ENCODE peak calls at places on chromosomes 1 and 21, in eight cellular contexts. M is ovary, O is psoas muscle, A is aorta, U is thoracic aorta, N is HL-60, S is RWPE1, Q is left ventricle myocardium inferior. Z is an unnamed sample.

GRCh38 chr1:179369751-179370341 is 4.1 kb downstream of the AXDND1 start:
- DNase-seq in A (no peak), M (no peak), S (peak; percentile 70), O (no peak), Q (no peak), N (peak; percentile 45), U (no peak), Z (no peak)

GRCh38 chr1:63663873-63664272 is 70.7 kb downstream of the PGM1 start:
- DNase-seq in N (no peak), A (no peak), Q (no peak), M (no peak), O (no peak), U (no peak), S (no peak), Z (no peak)

GRCh38 chr1:9473032-9473792 is 66.1 kb upstream of the SLC25A33 start:
- DNase-seq in M (no peak), O (peak; percentile 92), Q (peak; percentile 72), N (no peak), U (peak; percentile 23), S (peak; percentile 98), A (peak; percentile 88), Z (peak; percentile 81)

GRCh38 chr1:214967865-214968575 is 114.5 kb upstream of the KCNK2 start:
- DNase-seq in S (no peak), U (no peak), A (no peak), O (no peak), N (no peak), Q (no peak), M (no peak), Z (no peak)

GRCh38 chr1:185245466-185245865 is 71.6 kb downstream of the IVNS1ABP start:
- DNase-seq in S (no peak), N (no peak), M (no peak), A (no peak), U (no peak), Q (no peak), O (no peak), Z (no peak)

GRCh38 chr1:187415065-187415464 is 586.3 kb downstream of the PLA2G4A start:
- DNase-seq in O (no peak), U (no peak), M (no peak), A (no peak), N (no peak), Q (no peak), S (no peak), Z (no peak)

GRCh38 chr21:30613836-30614235 is at the start of gene KRTAP6-1:
- DNase-seq in A (no peak), Q (no peak), O (no peak), N (no peak), S (no peak), U (no peak), M (no peak), Z (no peak)

GRCh38 chr1:27157194-27157593 is 2.3 kb upstream of the SLC9A1 start:
- DNase-seq in M (no peak), U (no peak), A (no peak), Q (no peak), S (no peak), N (no peak), O (no peak), Z (no peak)

GRCh38 chr1:20472121-20472520 is 13.9 kb downstream of the CAMK2N1 start:
- DNase-seq in N (no peak), M (no peak), Q (no peak), A (no peak), S (no peak), U (no peak), O (no peak), Z (no peak)

GRCh38 chr1:24965571-24965930 is 35.5 kb upstream of the RUNX3 start:
- DNase-seq in N (no peak), O (peak; percentile 24), M (no peak), U (no peak), A (no peak), S (no peak), Q (no peak), Z (no peak)

GRCh38 chr1:24963943-24964677 is 34.0 kb upstream of the RUNX3 start:
- DNase-seq in S (no peak), Q (no peak), A (no peak), N (no peak), M (no peak), U (no peak), O (no peak), Z (no peak)

GRCh38 chr1:24963099-24963872 is 33.2 kb upstream of the RUNX3 start:
- DNase-seq in S (no peak), A (no peak), O (no peak), M (no peak), U (no peak), N (no peak), Q (no peak), Z (no peak)

GRCh38 chr1:24966121-24966723 is 36.1 kb upstream of the RUNX3 start:
- DNase-seq in A (peak; percentile 62), N (no peak), M (no peak), Q (no peak), U (no peak), S (no peak), O (peak; percentile 22), Z (no peak)

DNA sequence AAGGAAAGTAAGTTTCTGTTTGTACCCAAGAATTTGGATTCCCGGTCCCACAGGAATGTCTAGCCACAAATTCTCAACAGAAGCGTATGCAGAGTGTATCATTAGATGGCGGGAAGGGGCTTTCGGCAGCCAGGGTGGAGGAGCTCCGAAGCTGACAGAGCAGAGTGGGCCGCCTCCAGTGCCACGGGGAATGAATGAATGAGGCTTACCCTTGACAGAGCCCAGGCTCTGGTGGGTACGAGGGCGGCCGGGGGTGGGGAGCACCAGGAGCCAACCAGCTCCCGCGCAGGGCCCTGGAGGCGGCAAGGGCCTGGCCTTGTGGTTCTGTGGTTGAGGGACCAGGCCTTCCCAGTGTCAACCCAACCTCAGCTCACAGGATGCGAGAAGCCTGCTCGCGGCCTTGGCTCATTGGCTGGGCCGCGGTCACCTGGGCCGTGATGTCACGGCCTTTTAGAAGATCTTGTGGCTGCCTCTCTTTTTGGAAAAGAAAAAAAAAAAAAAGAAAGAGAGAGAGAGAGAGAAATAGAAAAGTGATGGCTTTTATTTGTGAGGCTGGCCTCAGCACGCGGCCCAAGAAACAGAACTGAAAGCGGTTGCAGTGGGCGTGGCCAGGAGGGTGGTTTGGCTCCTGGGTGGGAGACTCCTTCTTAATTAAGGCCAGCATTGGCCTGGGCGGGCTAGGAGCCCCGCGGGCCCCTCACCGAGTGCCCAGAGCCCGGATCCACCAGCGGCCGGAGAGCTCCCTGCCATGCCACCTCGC is 34.9 kb upstream of the RUNX3 start:
- DNase-seq in N (peak; percentile 46), Q (no peak), M (no peak), S (no peak), O (peak; percentile 53), A (no peak), U (no peak), Z (no peak)
- H3K27ac ChIP-seq in N (no peak overlapping the region), Q (no peak overlapping the region), M (no peak overlapping the region), S (no peak overlapping the region), O (no peak overlapping the region), A (no peak overlapping the region), U (no peak overlapping the region), Z (no peak overlapping the region)

GRCh38 chr1:181984006-181984405 is 77.5 kb downstream of the ZNF648 start:
- DNase-seq in U (no peak), A (no peak), Q (no peak), O (no peak), S (no peak), M (no peak), N (no peak), Z (no peak)
- H3K27ac ChIP-seq in U (no peak overlapping the region), A (no peak overlapping the region), Q (no peak overlapping the region), O (no peak overlapping the region), S (no peak overlapping the region), M (no peak overlapping the region), N (no peak overlapping the region), Z (no peak overlapping the region)

DNA sequence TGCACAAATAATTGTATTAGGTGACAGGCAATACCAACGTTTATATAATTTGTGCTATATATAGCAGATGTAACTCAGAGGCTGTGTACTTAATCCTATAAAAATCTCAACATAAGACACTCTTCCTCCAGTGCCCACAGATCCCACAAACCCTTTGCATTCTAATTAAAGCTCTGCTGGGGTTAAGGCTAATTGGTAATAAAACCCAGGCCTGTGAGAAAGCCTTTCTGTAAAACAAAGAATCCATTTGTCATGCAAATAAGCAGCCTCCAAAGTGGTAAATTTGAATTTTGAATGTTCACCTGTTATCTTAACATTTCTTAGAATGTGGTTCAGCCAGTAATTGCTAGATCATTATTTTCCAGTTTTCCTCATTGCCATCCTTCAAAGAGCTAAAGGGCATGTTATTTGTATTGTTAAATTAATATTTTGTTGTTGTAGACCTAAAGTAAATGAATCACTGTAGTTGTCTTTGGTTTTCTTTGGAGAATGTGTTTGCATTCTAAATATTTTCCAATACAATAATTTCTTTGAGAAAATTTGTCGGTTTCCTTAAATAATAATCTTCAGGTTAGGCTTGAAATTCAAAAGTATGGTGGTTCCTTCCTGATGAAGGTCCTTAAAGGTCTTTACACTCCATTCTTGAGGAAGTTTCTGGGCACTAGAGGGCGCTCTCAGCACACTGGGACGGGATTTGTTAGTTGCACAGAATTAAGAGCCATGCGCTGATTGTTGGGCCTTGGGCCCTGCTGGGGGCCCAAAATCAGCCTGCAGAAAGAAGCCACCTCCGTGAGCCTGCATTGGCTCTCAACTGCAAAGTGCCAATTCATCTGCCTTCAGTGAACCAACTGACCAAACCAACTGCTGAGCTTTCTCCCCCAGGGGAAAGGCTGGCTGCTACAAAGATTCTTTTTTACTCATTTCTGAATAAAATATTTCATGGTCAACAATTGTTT is 46.1 kb upstream of the PRDX6 start:
- DNase-seq in U (peak; percentile 78), A (peak; percentile 94), S (peak; percentile 59), Q (peak; percentile 85), N (peak; percentile 89), M (peak; percentile 89), O (peak; percentile 89), Z (peak; percentile 64)
- H3K27ac ChIP-seq in U (peak overlapping the region; percentile 76), A (no peak overlapping the region), S (no peak overlapping the region), Q (peak overlapping the region; percentile 87), N (no peak overlapping the region), M (peak overlapping the region; percentile 71), O (peak overlapping the region; percentile 73), Z (peak overlapping the region; percentile 76)

GRCh38 chr1:173852105-173852504 is 15.7 kb downstream of the GAS5 start:
- DNase-seq in S (no peak), A (no peak), Q (no peak), M (no peak), U (no peak), N (no peak), O (no peak), Z (no peak)

GRCh38 chr1:173853074-173853473 is 14.7 kb downstream of the GAS5 start:
- DNase-seq in Q (no peak), A (no peak), N (no peak), U (no peak), O (no peak), M (no peak), S (no peak), Z (no peak)

GRCh38 chr1:173857363-173857917 is 10.3 kb downstream of the GAS5 start:
- DNase-seq in O (no peak), U (no peak), M (no peak), A (no peak), Q (no peak), S (no peak), N (no peak), Z (no peak)

GRCh38 chr1:173856903-173857302 is 10.9 kb downstream of the GAS5 start:
- DNase-seq in N (no peak), U (no peak), O (no peak), A (no peak), Q (no peak), S (no peak), M (no peak), Z (no peak)

DNA sequence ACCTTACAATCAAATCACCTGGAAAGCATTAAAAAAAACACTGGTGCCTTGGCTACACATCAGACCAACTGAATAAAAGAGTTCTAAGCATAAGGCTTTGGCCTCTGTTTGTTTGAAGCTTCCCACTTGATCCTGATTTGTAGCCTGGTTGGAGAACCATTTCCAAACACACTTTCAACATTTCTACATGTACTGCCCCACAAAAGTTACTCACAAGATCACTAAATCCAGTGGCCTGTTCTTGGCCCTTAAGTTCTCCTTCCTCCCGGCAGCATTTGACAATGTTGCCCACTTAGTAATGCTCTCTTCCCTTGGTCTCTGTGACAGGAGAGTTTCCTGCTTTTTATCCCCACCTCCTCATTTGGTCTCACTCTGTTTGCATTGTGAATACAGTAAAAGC is 11.8 kb downstream of the GAS5 start:
- DNase-seq in Q (no peak), S (no peak), N (no peak), O (no peak), M (no peak), A (no peak), U (no peak), Z (no peak)
- H3K27ac ChIP-seq in Q (no peak overlapping the region), S (no peak overlapping the region), N (no peak overlapping the region), O (no peak overlapping the region), M (no peak overlapping the region), A (no peak overlapping the region), U (no peak overlapping the region), Z (no peak overlapping the region)

Z was measured in gastrocnemius medialis.